ENCODE peak calls at places on chromosomes 16 and 17, in four cellular contexts. A, Y, P and N are unnamed samples.

GRCh38 chr17:77440571-77440981 is 299.8 kb downstream of the SEC14L1 start:
- DNase-seq in A (no peak), Y (no peak), P (no peak), N (no peak)

GRCh38 chr17:8896641-8897635 is 29.5 kb upstream of the PIK3R6 start:
- DNase-seq in A (no peak), Y (no peak), P (no peak), N (no peak)

GRCh38 chr16:35598696-35599332 is 2139.4 kb downstream of the TP53TG3F start:
- DNase-seq in A (no peak), Y (peak; percentile 5), P (no peak), N (no peak)

GRCh38 chr17:48519427-48519826 is 11.4 kb downstream of the HOXB1 start:
- DNase-seq in A (no peak), Y (no peak), P (no peak), N (no peak)

GRCh38 chr17:55281592-55282378 is 17.0 kb downstream of the HLF start:
- DNase-seq in A (no peak), Y (no peak), P (no peak), N (no peak)

GRCh38 chr17:64448665-64449512 is at the start of gene MILR1:
- DNase-seq in A (no peak), Y (peak; percentile 75), P (no peak), N (peak; percentile 22)

GRCh38 chr16:47848481-47849109 is 307.2 kb downstream of the ABCC12 start:
- DNase-seq in A (no peak), Y (no peak), P (no peak), N (no peak)

GRCh38 chr17:80031691-80032480 is 3.8 kb downstream of the TBC1D16 start:
- DNase-seq in A (no peak), Y (no peak), P (no peak), N (no peak)

GRCh38 chr16:69942099-69942491 is 9.0 kb upstream of the CLEC18A start:
- DNase-seq in A (no peak), Y (no peak), P (no peak), N (no peak)

GRCh38 chr17:57257213-57257873 is 1.0 kb downstream of the MSI2 start:
- DNase-seq in A (no peak), Y (no peak), P (no peak), N (no peak)

GRCh38 chr17:46817901-46818209 is 637 bp downstream of the WNT3 start:
- DNase-seq in A (no peak), Y (no peak), P (no peak), N (no peak)

GRCh38 chr17:66829883-66830282 is 5.0 kb upstream of the CACNG5 start:
- DNase-seq in A (no peak), Y (no peak), P (no peak), N (no peak)

GRCh38 chr17:32998893-32999240 is 7.2 kb downstream of the SPACA3 start:
- DNase-seq in A (no peak), Y (peak; percentile 44), P (no peak), N (no peak)

GRCh38 chr17:8466466-8466865 is 30.8 kb downstream of the NDEL1 start:
- DNase-seq in A (no peak), Y (no peak), P (no peak), N (no peak)

GRCh38 chr17:31533546-31534155 is 142.2 kb downstream of the RAB11FIP4 start:
- DNase-seq in A (no peak), Y (peak; percentile 45), P (no peak), N (no peak)

GRCh38 chr17:332558-333322 is 19.9 kb downstream of the RPH3AL start:
- DNase-seq in A (peak; percentile 68), Y (no peak), P (no peak), N (peak; percentile 36)

GRCh38 chr17:39096435-39097158 is 54.8 kb downstream of the PLXDC1 start:
- DNase-seq in A (no peak), Y (no peak), P (no peak), N (no peak)

GRCh38 chr16:21223787-21224186 is 9.7 kb upstream of the ANKS4B start:
- DNase-seq in A (no peak), Y (no peak), P (no peak), N (no peak)

GRCh38 chr17:9271989-9272388 is 250.7 kb downstream of the NTN1 start:
- DNase-seq in A (no peak), Y (no peak), P (no peak), N (no peak)

GRCh38 chr16:70582280-70582978 is 58.8 kb downstream of the SF3B3 start:
- DNase-seq in A (no peak), Y (no peak), P (no peak), N (no peak)

GRCh38 chr17:64019486-64020067 is 856 bp downstream of the ICAM2 start:
- DNase-seq in A (no peak), Y (no peak), P (no peak), N (no peak)

GRCh38 chr17:48719642-48720262 is 2.6 kb downstream of the PRAC1 start:
- DNase-seq in A (no peak), Y (no peak), P (no peak), N (no peak)

GRCh38 chr17:72536788-72537187 is 416.0 kb downstream of the SOX9 start:
- DNase-seq in A (no peak), Y (no peak), P (no peak), N (no peak)

GRCh38 chr17:78759203-78759968 is 22.7 kb downstream of the CYTH1 start:
- DNase-seq in A (peak; percentile 76), Y (no peak), P (no peak), N (no peak)

GRCh38 chr16:20114356-20114755 is 40.7 kb upstream of the GPR139 start:
- DNase-seq in A (no peak), Y (peak; percentile 65), P (no peak), N (no peak)

GRCh38 chr17:11269210-11269609 is 28.2 kb downstream of the SHISA6 start:
- DNase-seq in A (no peak), Y (no peak), P (no peak), N (no peak)

GRCh38 chr17:81483085-81483861 is 29.3 kb downstream of the ACTG1 start:
- DNase-seq in A (peak; percentile 77), Y (no peak), P (no peak), N (no peak)

GRCh38 chr17:71022758-71023157 is 853.4 kb downstream of the KCNJ2 start:
- DNase-seq in A (no peak), Y (no peak), P (no peak), N (no peak)

GRCh38 chr16:57255686-57256415 is 10.8 kb downstream of the ARL2BP start:
- DNase-seq in A (peak; percentile 13), Y (no peak), P (no peak), N (no peak)

GRCh38 chr17:38606646-38607611 is 1.2 kb upstream of the SRCIN1 start:
- DNase-seq in A (peak; percentile 73), Y (no peak), P (no peak), N (no peak)

GRCh38 chr16:67399749-67400704 is 6.7 kb upstream of the TPPP3 start:
- DNase-seq in A (no peak), Y (no peak), P (no peak), N (no peak)

GRCh38 chr16:11757671-11758545 is 15.3 kb upstream of the TXNDC11 start:
- DNase-seq in A (no peak), Y (peak; percentile 66), P (no peak), N (no peak)

GRCh38 chr17:8436169-8436932 is 667 bp downstream of the NDEL1 start:
- DNase-seq in A (peak; percentile 82), Y (peak; percentile 64), P (no peak), N (peak; percentile 64)

GRCh38 chr16:28616636-28617035 is 6.8 kb upstream of the SULT1A1 start:
- DNase-seq in A (no peak), Y (no peak), P (no peak), N (no peak)

GRCh38 chr17:76519667-76520066 is 17.8 kb downstream of the CYGB start:
- DNase-seq in A (no peak), Y (no peak), P (no peak), N (no peak)

GRCh38 chr17:1730345-1731193 is 6.1 kb downstream of the WDR81 start:
- DNase-seq in A (peak; percentile 92), Y (no peak), P (no peak), N (peak; percentile 76)

GRCh38 chr17:68011199-68011665 is 15.0 kb upstream of the C17orf58 start:
- DNase-seq in A (peak; percentile 80), Y (peak; percentile 71), P (no peak), N (no peak)

GRCh38 chr16:6558133-6558532 is 774.5 kb upstream of the RBFOX1 start:
- DNase-seq in A (no peak), Y (no peak), P (no peak), N (no peak)

GRCh38 chr16:6562985-6563384 is 769.7 kb upstream of the RBFOX1 start:
- DNase-seq in A (no peak), Y (no peak), P (no peak), N (no peak)

DNA sequence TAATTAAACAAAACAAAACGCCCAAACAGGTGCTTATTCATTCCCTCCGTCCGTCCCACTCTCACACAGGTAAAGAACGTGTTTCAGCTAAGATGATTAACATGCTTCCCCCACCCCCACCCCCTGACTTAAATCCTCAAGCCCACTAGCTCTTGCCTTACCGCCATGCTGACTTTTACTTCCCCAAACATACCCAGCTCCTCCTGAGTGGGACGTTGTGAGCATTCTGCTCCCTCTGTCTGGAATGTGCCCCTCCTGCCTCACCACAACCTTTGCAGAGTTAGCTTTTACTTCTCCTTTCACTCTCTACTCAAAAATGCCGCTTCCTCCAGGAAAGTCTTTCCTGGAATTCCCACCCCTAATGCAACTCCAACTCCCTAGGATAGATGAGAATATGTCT is 774.0 kb upstream of the RBFOX1 start:
- DNase-seq in A (no peak), Y (no peak), P (no peak), N (no peak)
- H3K27ac ChIP-seq in A (no peak overlapping the region), Y (no peak overlapping the region), P (no peak overlapping the region), N (no peak overlapping the region)

GRCh38 chr16:74304164-74304834 is 7.7 kb downstream of the PSMD7 start:
- DNase-seq in A (no peak), Y (peak; percentile 29), P (no peak), N (no peak)
- TF ChIP-seq POLR2A in A (no peak), Y (no peak), P (no peak), N (no peak)

GRCh38 chr16:88627531-88628411 is 10.6 kb upstream of the IL17C start:
- DNase-seq in A (no peak), Y (no peak), P (no peak), N (no peak)

GRCh38 chr16:88626646-88627045 is 11.7 kb upstream of the IL17C start:
- DNase-seq in A (no peak), Y (no peak), P (no peak), N (no peak)

GRCh38 chr16:88630433-88630832 is 7.9 kb upstream of the IL17C start:
- DNase-seq in A (peak; percentile 52), Y (no peak), P (no peak), N (no peak)

GRCh38 chr16:88629835-88630234 is 8.5 kb upstream of the IL17C start:
- DNase-seq in A (peak; percentile 51), Y (no peak), P (no peak), N (no peak)

DNA sequence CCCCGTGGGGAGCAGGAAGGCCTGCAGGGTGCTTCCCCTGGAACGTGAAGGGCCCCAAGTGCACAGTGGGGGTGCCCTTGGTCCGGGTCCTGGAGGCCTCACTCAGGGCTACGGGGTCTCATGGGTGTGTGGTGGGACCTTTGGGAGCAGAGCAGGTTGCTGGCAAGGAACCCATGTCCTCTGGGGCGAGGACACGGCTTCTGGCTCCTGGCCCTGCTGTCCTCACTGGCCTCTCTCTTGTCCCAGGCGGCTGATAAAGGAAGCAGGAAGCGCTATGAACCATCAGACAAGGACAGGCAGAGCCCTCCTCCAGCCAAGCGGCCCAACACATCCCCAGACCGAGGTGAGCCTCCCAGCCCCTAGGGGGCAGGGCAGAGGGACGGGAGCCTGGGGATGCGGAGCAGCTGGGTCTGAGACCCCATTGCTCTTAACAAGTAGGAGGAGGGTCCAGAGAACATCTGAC is 9.8 kb upstream of the IL17C start:
- DNase-seq in A (peak; percentile 79), Y (peak; percentile 54), P (no peak), N (no peak)
- TF ChIP-seq CTCF in A (peak; percentile 35), Y (no peak), P (no peak), N (no peak)

GRCh38 chr16:85475233-85475632 is 137.9 kb upstream of the GSE1 start:
- DNase-seq in A (no peak), Y (no peak), P (no peak), N (no peak)
- H3K27ac ChIP-seq in A (no peak overlapping the region), Y (no peak overlapping the region), P (no peak overlapping the region), N (no peak overlapping the region)